ENCODE peak calls at places on chromosomes 3 and 15, in seven cellular contexts. One of them, this sample, is unnamed.

GRCh38 chr3:22885574-22886348 is 317.4 kb upstream of the UBE2E2 start:
- DNase-seq in PC-3: no peak
- DNase-seq in AG04450: no peak
- DNase-seq in bronchial epithelial cell: no peak
- DNase-seq in WERI-Rb-1: no peak
- DNase-seq in hepatocyte: no peak
- DNase-seq in OCI-LY7: no peak
- DNase-seq in this sample: no peak

GRCh38 chr15:38226867-38227266 is 25.8 kb upstream of the SPRED1 start:
- DNase-seq in PC-3: peak
- DNase-seq in AG04450: peak
- DNase-seq in bronchial epithelial cell: peak
- DNase-seq in WERI-Rb-1: no peak
- DNase-seq in hepatocyte: peak
- DNase-seq in OCI-LY7: no peak
- DNase-seq in this sample: peak

GRCh38 chr15:100602822-100603393 is 519 bp downstream of the ASB7 start:
- DNase-seq in PC-3: peak
- DNase-seq in AG04450: no peak
- DNase-seq in bronchial epithelial cell: peak
- DNase-seq in WERI-Rb-1: no peak
- DNase-seq in hepatocyte: peak
- DNase-seq in OCI-LY7: peak
- DNase-seq in this sample: peak

GRCh38 chr3:115758076-115758763 is 134.9 kb downstream of the GAP43 start:
- DNase-seq in PC-3: peak
- DNase-seq in AG04450: no peak
- DNase-seq in bronchial epithelial cell: no peak
- DNase-seq in WERI-Rb-1: no peak
- DNase-seq in hepatocyte: no peak
- DNase-seq in OCI-LY7: no peak
- DNase-seq in this sample: peak

GRCh38 chr3:101084404-101084803 is 91.2 kb upstream of the ABI3BP start:
- DNase-seq in PC-3: peak
- DNase-seq in AG04450: no peak
- DNase-seq in bronchial epithelial cell: no peak
- DNase-seq in WERI-Rb-1: no peak
- DNase-seq in hepatocyte: no peak
- DNase-seq in OCI-LY7: no peak
- DNase-seq in this sample: no peak

GRCh38 chr3:29922990-29923746 is 642.3 kb downstream of the RBMS3 start:
- DNase-seq in PC-3: peak
- DNase-seq in AG04450: peak
- DNase-seq in bronchial epithelial cell: peak
- DNase-seq in WERI-Rb-1: peak
- DNase-seq in hepatocyte: peak
- DNase-seq in OCI-LY7: no peak
- DNase-seq in this sample: peak

GRCh38 chr3:168885028-168885427 is 778.5 kb downstream of the MECOM start:
- DNase-seq in PC-3: peak
- DNase-seq in AG04450: peak
- DNase-seq in bronchial epithelial cell: peak
- DNase-seq in WERI-Rb-1: no peak
- DNase-seq in hepatocyte: no peak
- DNase-seq in OCI-LY7: no peak
- DNase-seq in this sample: peak

GRCh38 chr3:64163755-64164148 is 61.5 kb downstream of the PRICKLE2 start:
- DNase-seq in PC-3: peak
- DNase-seq in AG04450: peak
- DNase-seq in bronchial epithelial cell: peak
- DNase-seq in WERI-Rb-1: no peak
- DNase-seq in hepatocyte: peak
- DNase-seq in OCI-LY7: no peak
- DNase-seq in this sample: peak

GRCh38 chr3:109257269-109257668 is 59.0 kb downstream of the DPPA2 start:
- DNase-seq in PC-3: peak
- DNase-seq in AG04450: peak
- DNase-seq in bronchial epithelial cell: no peak
- DNase-seq in WERI-Rb-1: no peak
- DNase-seq in hepatocyte: peak
- DNase-seq in OCI-LY7: no peak
- DNase-seq in this sample: peak

GRCh38 chr3:155387571-155387970 is 94.1 kb upstream of the STRIT1 start:
- DNase-seq in PC-3: peak
- DNase-seq in AG04450: no peak
- DNase-seq in bronchial epithelial cell: peak
- DNase-seq in WERI-Rb-1: no peak
- DNase-seq in hepatocyte: no peak
- DNase-seq in OCI-LY7: no peak
- DNase-seq in this sample: no peak

GRCh38 chr15:78234515-78235040 is at the start of gene ACSBG1:
- DNase-seq in PC-3: no peak
- DNase-seq in AG04450: no peak
- DNase-seq in bronchial epithelial cell: no peak
- DNase-seq in WERI-Rb-1: no peak
- DNase-seq in hepatocyte: no peak
- DNase-seq in OCI-LY7: no peak
- DNase-seq in this sample: no peak

GRCh38 chr3:94345101-94345500 is 282.2 kb downstream of the NSUN3 start:
- DNase-seq in PC-3: no peak
- DNase-seq in AG04450: no peak
- DNase-seq in bronchial epithelial cell: no peak
- DNase-seq in WERI-Rb-1: no peak
- DNase-seq in hepatocyte: no peak
- DNase-seq in OCI-LY7: no peak
- DNase-seq in this sample: no peak

GRCh38 chr3:178385280-178385952 is 150.8 kb upstream of the KCNMB2 start:
- DNase-seq in PC-3: peak
- DNase-seq in AG04450: no peak
- DNase-seq in bronchial epithelial cell: peak
- DNase-seq in WERI-Rb-1: peak
- DNase-seq in hepatocyte: peak
- DNase-seq in OCI-LY7: peak
- DNase-seq in this sample: peak

GRCh38 chr3:107429330-107430181 is 52.3 kb downstream of the CCDC54 start:
- DNase-seq in PC-3: peak
- DNase-seq in AG04450: peak
- DNase-seq in bronchial epithelial cell: peak
- DNase-seq in WERI-Rb-1: peak
- DNase-seq in hepatocyte: peak
- DNase-seq in OCI-LY7: peak
- DNase-seq in this sample: peak

GRCh38 chr15:62439543-62440016 is 274.5 kb upstream of the C2CD4B start:
- DNase-seq in PC-3: no peak
- DNase-seq in AG04450: no peak
- DNase-seq in bronchial epithelial cell: no peak
- DNase-seq in WERI-Rb-1: no peak
- DNase-seq in hepatocyte: no peak
- DNase-seq in OCI-LY7: no peak
- DNase-seq in this sample: no peak

GRCh38 chr3:14343338-14344112 is 58.9 kb upstream of the SLC6A6 start:
- DNase-seq in PC-3: no peak
- DNase-seq in AG04450: no peak
- DNase-seq in bronchial epithelial cell: no peak
- DNase-seq in WERI-Rb-1: no peak
- DNase-seq in hepatocyte: no peak
- DNase-seq in OCI-LY7: no peak
- DNase-seq in this sample: no peak

DNA sequence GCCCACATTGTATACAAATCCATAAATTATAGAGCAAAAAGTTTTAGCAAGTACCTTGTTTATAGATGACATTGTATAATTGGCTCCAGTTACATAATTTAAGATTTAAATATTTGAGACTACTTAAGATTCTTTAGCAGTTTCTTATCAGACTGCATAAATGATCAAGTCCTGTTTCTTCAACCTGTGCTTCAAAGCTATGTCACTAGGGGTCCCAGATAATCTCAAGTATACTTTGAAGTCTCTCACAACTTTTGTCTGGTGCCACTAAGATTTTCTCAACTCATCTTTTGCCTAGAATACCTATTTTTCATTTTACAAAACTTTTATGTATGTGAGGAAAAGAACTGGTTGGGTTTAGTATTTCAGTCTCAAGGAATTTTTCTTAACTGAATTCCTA is 205.5 kb downstream of the STAG1 start:
- DNase-seq in PC-3: peak
- DNase-seq in AG04450: no peak
- DNase-seq in bronchial epithelial cell: peak
- DNase-seq in WERI-Rb-1: no peak
- DNase-seq in hepatocyte: no peak
- DNase-seq in OCI-LY7: peak
- DNase-seq in this sample: peak
- TF ChIP-seq CTCF in PC-3: peak
- TF ChIP-seq CTCF in AG04450: peak
- TF ChIP-seq CTCF in bronchial epithelial cell: no peak
- TF ChIP-seq CTCF in WERI-Rb-1: no peak
- TF ChIP-seq CTCF in hepatocyte: no peak
- TF ChIP-seq CTCF in OCI-LY7: peak
- TF ChIP-seq CTCF in this sample: no peak

DNA sequence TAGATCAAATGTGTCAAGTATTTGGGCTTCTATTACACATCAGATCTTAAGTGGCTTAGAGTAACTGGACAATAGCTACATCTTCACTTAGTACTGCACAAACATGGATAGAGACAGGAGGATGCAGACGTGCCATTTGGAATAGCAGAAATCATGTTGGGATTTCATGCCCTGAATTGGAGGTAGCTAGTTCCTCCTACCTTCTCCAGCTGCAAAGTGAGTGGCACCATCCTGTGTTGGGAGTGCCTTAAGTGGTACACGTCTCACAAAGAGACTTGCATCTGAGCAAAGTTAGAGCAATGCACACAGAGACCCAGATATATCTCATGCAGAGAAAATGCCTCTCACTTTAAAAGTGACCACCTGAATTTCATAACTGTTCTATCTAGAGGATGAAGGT is 136.5 kb downstream of the SSR3 start:
- DNase-seq in PC-3: no peak
- DNase-seq in AG04450: no peak
- DNase-seq in bronchial epithelial cell: no peak
- DNase-seq in WERI-Rb-1: no peak
- DNase-seq in hepatocyte: no peak
- DNase-seq in OCI-LY7: no peak
- DNase-seq in this sample: no peak
- TF ChIP-seq CTCF in PC-3: no peak
- TF ChIP-seq CTCF in AG04450: no peak
- TF ChIP-seq CTCF in bronchial epithelial cell: no peak
- TF ChIP-seq CTCF in WERI-Rb-1: no peak
- TF ChIP-seq CTCF in hepatocyte: no peak
- TF ChIP-seq CTCF in OCI-LY7: no peak
- TF ChIP-seq CTCF in this sample: no peak

GRCh38 chr3:75296858-75297257 is 367.3 kb upstream of the FRG2C start:
- DNase-seq in PC-3: no peak
- DNase-seq in AG04450: no peak
- DNase-seq in bronchial epithelial cell: no peak
- DNase-seq in WERI-Rb-1: no peak
- DNase-seq in hepatocyte: no peak
- DNase-seq in OCI-LY7: no peak
- DNase-seq in this sample: no peak

GRCh38 chr3:75294124-75294523 is 370.0 kb upstream of the FRG2C start:
- DNase-seq in PC-3: peak
- DNase-seq in AG04450: peak
- DNase-seq in bronchial epithelial cell: peak
- DNase-seq in WERI-Rb-1: peak
- DNase-seq in hepatocyte: peak
- DNase-seq in OCI-LY7: no peak
- DNase-seq in this sample: peak

GRCh38 chr3:75295013-75295412 is 369.1 kb upstream of the FRG2C start:
- DNase-seq in PC-3: no peak
- DNase-seq in AG04450: no peak
- DNase-seq in bronchial epithelial cell: no peak
- DNase-seq in WERI-Rb-1: no peak
- DNase-seq in hepatocyte: no peak
- DNase-seq in OCI-LY7: no peak
- DNase-seq in this sample: no peak
- TF ChIP-seq CTCF in PC-3: no peak
- TF ChIP-seq CTCF in AG04450: no peak
- TF ChIP-seq CTCF in bronchial epithelial cell: no peak
- TF ChIP-seq CTCF in WERI-Rb-1: no peak
- TF ChIP-seq CTCF in hepatocyte: peak
- TF ChIP-seq CTCF in OCI-LY7: no peak
- TF ChIP-seq CTCF in this sample: no peak

DNA sequence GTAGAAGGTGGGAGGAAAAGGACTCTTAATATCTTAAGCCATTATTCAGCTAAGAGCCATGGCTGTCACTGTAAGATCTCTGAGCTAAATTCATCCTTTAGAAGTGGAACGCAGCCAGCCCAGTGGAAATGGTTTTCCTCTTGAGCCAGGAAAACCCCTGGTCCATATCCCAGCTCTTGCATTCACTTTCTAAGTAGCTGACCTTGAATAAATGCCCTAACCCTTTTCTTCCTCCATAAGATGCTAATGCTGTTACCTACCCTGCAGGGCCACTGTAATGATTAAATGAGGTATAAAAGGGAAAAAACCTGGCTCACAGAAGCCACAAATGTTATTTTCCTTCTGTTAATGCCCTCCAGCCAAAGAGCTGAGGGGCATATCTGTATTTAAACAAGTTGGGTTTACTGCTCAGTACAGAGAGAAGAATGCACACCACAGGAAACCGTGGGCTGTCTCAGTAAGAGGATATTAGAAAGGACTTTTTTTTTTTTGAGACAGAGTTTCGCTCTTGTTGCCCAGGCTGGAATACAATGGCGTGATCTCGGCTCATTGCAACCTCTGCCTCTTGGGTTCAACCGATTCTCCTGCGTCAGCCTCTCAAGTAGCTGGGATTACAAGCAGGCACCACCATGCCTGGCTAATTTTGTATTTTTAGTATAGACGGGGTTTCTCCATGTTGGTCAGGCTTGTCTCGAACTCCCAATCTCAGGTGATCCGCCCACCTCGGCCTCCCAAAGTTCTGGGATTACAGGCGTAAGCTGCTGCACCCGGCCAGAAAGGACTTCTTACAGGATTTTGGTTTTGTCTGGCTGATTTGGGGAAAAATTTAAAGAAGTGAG is 6.8 kb downstream of the UBL7 start:
- DNase-seq in PC-3: no peak
- DNase-seq in AG04450: no peak
- DNase-seq in bronchial epithelial cell: no peak
- DNase-seq in WERI-Rb-1: no peak
- DNase-seq in hepatocyte: no peak
- DNase-seq in OCI-LY7: no peak
- DNase-seq in this sample: peak
- TF ChIP-seq CTCF in PC-3: no peak
- TF ChIP-seq CTCF in AG04450: no peak
- TF ChIP-seq CTCF in bronchial epithelial cell: no peak
- TF ChIP-seq CTCF in WERI-Rb-1: no peak
- TF ChIP-seq CTCF in hepatocyte: no peak
- TF ChIP-seq CTCF in OCI-LY7: no peak
- TF ChIP-seq CTCF in this sample: no peak

This sample was measured in choroid plexus epithelial cell.